ENCODE peak calls at places on chromosomes 3 and 15, in six cellular contexts. K is stomach, D is suprapubic skin, X is breast epithelium, U is GM12891, P is HepG2. B is an unnamed sample.

GRCh38 chr3:185151959-185152432 is 864 bp downstream of the C3orf70 start:
- DNase-seq in K (no peak), D (no peak), X (no peak), U (no peak), P (no peak), B (no peak)

GRCh38 chr3:161349529-161350278 is 21.6 kb downstream of the SPTSSB start:
- DNase-seq in K (no peak), D (no peak), X (peak), U (no peak), P (peak), B (no peak)

GRCh38 chr3:58391156-58391865 is 42.3 kb downstream of the PDHB start:
- DNase-seq in K (no peak), D (no peak), X (no peak), U (no peak), P (no peak), B (no peak)

GRCh38 chr15:31298707-31299172 is 27.9 kb upstream of the KLF13 start:
- DNase-seq in K (peak), D (no peak), X (peak), U (no peak), P (no peak), B (no peak)

GRCh38 chr3:54853573-54854404 is 74.1 kb downstream of the LRTM1 start:
- DNase-seq in K (peak), D (peak), X (peak), U (peak), P (peak), B (peak)

GRCh38 chr3:108091498-108092259 is 848 bp upstream of the CD47 start:
- DNase-seq in K (peak), D (no peak), X (no peak), U (no peak), P (no peak), B (no peak)

GRCh38 chr3:18445421-18446066 is 20.4 kb upstream of the SATB1 start:
- DNase-seq in K (peak), D (no peak), X (no peak), U (no peak), P (no peak), B (peak)

GRCh38 chr3:176075046-176075445 is 1122.2 kb downstream of the TBL1XR1 start:
- DNase-seq in K (no peak), D (no peak), X (no peak), U (no peak), P (no peak), B (no peak)

GRCh38 chr15:45307230-45307924 is 55.3 kb downstream of the SLC28A2 start:
- DNase-seq in K (no peak), D (no peak), X (no peak), U (no peak), P (peak), B (no peak)

GRCh38 chr3:127970966-127971592 is 56.0 kb downstream of the KBTBD12 start:
- DNase-seq in K (no peak), D (no peak), X (peak), U (no peak), P (peak), B (no peak)

GRCh38 chr3:193992638-193993037 is 143.3 kb upstream of the HES1 start:
- DNase-seq in K (no peak), D (no peak), X (no peak), U (no peak), P (no peak), B (no peak)

GRCh38 chr15:57694264-57694663 is 12.2 kb upstream of the POLR2M start:
- DNase-seq in K (no peak), D (no peak), X (no peak), U (no peak), P (no peak), B (no peak)

GRCh38 chr15:101370330-101371024 is 75.4 kb upstream of the SNRPA1 start:
- DNase-seq in K (no peak), D (peak), X (no peak), U (no peak), P (no peak), B (no peak)

GRCh38 chr15:65333441-65333820 is 29.0 kb downstream of the RNU5B-1 start:
- DNase-seq in K (no peak), D (no peak), X (no peak), U (no peak), P (no peak), B (no peak)

GRCh38 chr3:115072265-115073008 is 74.7 kb downstream of the ZBTB20 start:
- DNase-seq in K (no peak), D (no peak), X (no peak), U (no peak), P (no peak), B (no peak)

GRCh38 chr15:64287953-64288352 is 68.0 kb downstream of the CSNK1G1 start:
- DNase-seq in K (no peak), D (no peak), X (no peak), U (no peak), P (no peak), B (no peak)

GRCh38 chr3:54188176-54188791 is 65.9 kb downstream of the CACNA2D3 start:
- DNase-seq in K (peak), D (no peak), X (no peak), U (peak), P (peak), B (no peak)

GRCh38 chr3:129289201-129289921 is 10.7 kb downstream of the HMCES start:
- DNase-seq in K (no peak), D (peak), X (no peak), U (no peak), P (no peak), B (no peak)

GRCh38 chr3:110995461-110996226 is 76.0 kb upstream of the NECTIN3 start:
- DNase-seq in K (no peak), D (no peak), X (no peak), U (no peak), P (peak), B (no peak)

GRCh38 chr3:28867836-28868235 is 413.0 kb upstream of the RBMS3 start:
- DNase-seq in K (no peak), D (no peak), X (no peak), U (no peak), P (no peak), B (no peak)

GRCh38 chr3:50405249-50405648 is 45.9 kb upstream of the TMEM115 start:
- DNase-seq in K (no peak), D (no peak), X (no peak), U (no peak), P (peak), B (no peak)

GRCh38 chr15:44584162-44584749 is 47.3 kb downstream of the EIF3J start:
- DNase-seq in K (peak), D (no peak), X (no peak), U (no peak), P (peak), B (peak)

GRCh38 chr3:187251599-187251998 is 39.9 kb downstream of the MASP1 start:
- DNase-seq in K (no peak), D (no peak), X (no peak), U (no peak), P (no peak), B (no peak)

GRCh38 chr15:39462691-39463090 is 118.2 kb upstream of the THBS1 start:
- DNase-seq in K (no peak), D (no peak), X (no peak), U (no peak), P (no peak), B (no peak)

GRCh38 chr15:58546635-58547627 is 115.1 kb downstream of the LIPC start:
- DNase-seq in K (peak), D (no peak), X (no peak), U (no peak), P (peak), B (no peak)

GRCh38 chr3:127061641-127062040 is 78.7 kb downstream of the PLXNA1 start:
- DNase-seq in K (no peak), D (no peak), X (no peak), U (no peak), P (no peak), B (no peak)

GRCh38 chr15:68700395-68701123 is 120.1 kb downstream of the ANP32A start:
- DNase-seq in K (no peak), D (no peak), X (no peak), U (no peak), P (no peak), B (peak)

GRCh38 chr15:29862271-29862670 is 40.0 kb upstream of the TJP1 start:
- DNase-seq in K (no peak), D (no peak), X (no peak), U (no peak), P (no peak), B (no peak)

GRCh38 chr3:126267169-126267975 is 87.0 kb upstream of the ALDH1L1 start:
- DNase-seq in K (peak), D (peak), X (peak), U (no peak), P (peak), B (peak)

GRCh38 chr3:46706771-46707582 is 5.8 kb downstream of the TMIE start:
- DNase-seq in K (no peak), D (peak), X (no peak), U (no peak), P (no peak), B (no peak)

GRCh38 chr3:195061756-195062655 is 209.0 kb downstream of the XXYLT1 start:
- DNase-seq in K (no peak), D (no peak), X (no peak), U (no peak), P (no peak), B (no peak)

GRCh38 chr3:57080171-57080570 is 19.7 kb downstream of the SPATA12 start:
- DNase-seq in K (no peak), D (no peak), X (no peak), U (no peak), P (no peak), B (no peak)

GRCh38 chr3:57077630-57078365 is 17.3 kb downstream of the SPATA12 start:
- DNase-seq in K (no peak), D (no peak), X (no peak), U (no peak), P (peak), B (no peak)

GRCh38 chr3:57079221-57079831 is 18.9 kb downstream of the SPATA12 start:
- DNase-seq in K (peak), D (no peak), X (peak), U (peak), P (peak), B (peak)

GRCh38 chr3:57076422-57076951 is 16.0 kb downstream of the SPATA12 start:
- DNase-seq in K (no peak), D (no peak), X (no peak), U (no peak), P (no peak), B (no peak)

DNA sequence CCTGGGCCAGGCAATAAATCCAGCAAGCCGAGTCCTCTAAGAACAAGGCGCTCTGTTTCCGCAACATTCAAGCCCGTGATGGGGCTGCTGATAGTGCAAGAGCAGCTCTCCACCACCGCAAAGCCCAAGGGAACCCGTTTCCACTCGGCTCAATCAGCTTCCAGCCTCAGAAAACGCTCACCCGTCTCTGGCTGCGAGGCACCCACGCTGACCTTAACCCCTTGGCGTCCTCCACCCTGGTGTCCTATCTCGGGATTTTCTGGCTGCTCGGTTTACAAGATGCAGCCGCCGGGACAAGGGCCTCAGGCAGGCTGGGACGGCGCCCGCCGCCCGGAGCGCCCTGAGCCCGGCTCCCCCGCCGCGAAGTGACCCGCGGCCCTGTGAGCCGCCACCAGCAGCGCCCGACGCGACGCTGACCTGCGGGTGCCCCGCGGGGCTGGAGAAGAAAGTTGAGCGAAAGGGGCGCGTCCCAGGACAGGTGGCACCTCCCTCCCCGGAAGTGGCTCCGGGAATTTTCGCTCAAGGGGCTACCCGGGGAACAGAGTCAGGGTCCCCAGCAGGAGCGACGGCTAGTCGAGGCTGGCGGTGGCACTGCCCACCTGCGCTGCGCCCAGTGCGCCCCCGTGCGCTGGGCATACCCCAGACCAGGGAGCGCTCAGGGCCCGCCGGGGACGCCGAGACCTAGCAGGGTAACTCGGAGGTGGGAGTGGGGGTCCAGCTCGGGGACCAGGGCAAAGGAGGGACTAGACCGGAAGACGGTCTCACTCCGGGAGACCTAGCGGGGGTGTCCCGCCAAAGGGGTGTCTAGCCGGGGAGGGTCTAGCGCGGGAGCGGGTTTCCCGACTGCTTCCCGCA is 18.1 kb downstream of the SPATA12 start:
- DNase-seq in K (peak), D (peak), X (peak), U (peak), P (peak), B (peak)
- TF ChIP-seq POLR2AphosphoS5 in K (no peak), D (no peak), X (peak), U (no peak), P (no peak), B (no peak)

GRCh38 chr3:174598885-174599439 is 260.2 kb upstream of the NAALADL2 start:
- DNase-seq in K (no peak), D (no peak), X (no peak), U (no peak), P (no peak), B (no peak)
- TF ChIP-seq POLR2AphosphoS5 in K (no peak), D (no peak), X (no peak), U (no peak), P (no peak), B (no peak)

GRCh38 chr3:32414527-32415202 is 23.0 kb downstream of the CMTM7 start:
- DNase-seq in K (peak), D (no peak), X (no peak), U (no peak), P (no peak), B (no peak)
- TF ChIP-seq POLR2AphosphoS5 in K (peak), D (no peak), X (no peak), U (no peak), P (no peak), B (peak)

DNA sequence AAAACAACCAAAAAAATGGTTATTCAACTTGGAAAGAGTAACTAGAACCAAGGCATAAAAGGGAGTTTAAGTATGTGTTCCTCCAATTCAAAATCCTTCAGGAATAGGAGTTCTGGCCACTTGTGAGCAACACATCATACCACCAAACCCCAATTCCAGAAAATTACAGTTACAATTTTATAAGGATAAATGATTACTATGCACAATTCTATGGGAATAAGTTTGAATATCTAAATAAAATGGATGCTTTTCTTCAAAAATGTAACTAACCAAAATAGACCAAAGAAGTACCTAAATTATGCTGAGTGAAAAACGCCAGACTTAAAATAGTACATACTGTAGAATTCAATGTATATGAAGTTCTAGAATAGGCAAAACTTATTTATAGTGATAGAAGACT is 4.6 kb downstream of the HLTF start:
- DNase-seq in K (no peak), D (no peak), X (no peak), U (no peak), P (no peak), B (no peak)
- TF ChIP-seq POLR2AphosphoS5 in K (no peak), D (no peak), X (no peak), U (no peak), P (no peak), B (no peak)

GRCh38 chr3:123424999-123425386 is 23.9 kb downstream of the ADCY5 start:
- DNase-seq in K (no peak), D (no peak), X (no peak), U (no peak), P (no peak), B (no peak)
- TF ChIP-seq POLR2AphosphoS5 in K (no peak), D (no peak), X (no peak), U (no peak), P (no peak), B (no peak)